ENCODE peak calls at places on chromosomes 13 and 19, in ten cellular contexts. Y is activated CD4-positive, alpha-beta T cell treated with anti-CD3 and anti-CD28 coated beads, Interleukin-2, amount 50 U/mL, for 24 hours; J is EH; I is GM12865; E is aorta; X is HTR-8/SVneo; R is omental fat pad; K is GM04503; F is B cell; H is activated gamma-delta T cell treated with Interleukin-2 at 50 U/mL for 16 hours. M is an unnamed sample.

GRCh38 chr13:113759525-113760137 is 605 bp downstream of the TMEM255B start:
- DNase-seq in Y (no peak), R (no peak), F (no peak), E (peak), X (peak), H (no peak), J (no peak), I (no peak), K (no peak), M (no peak)

GRCh38 chr19:48842744-48843162 is 6.5 kb upstream of the HSD17B14 start:
- DNase-seq in J (peak), Y (peak), H (peak), X (peak), R (no peak), F (peak), E (no peak), K (no peak), I (peak), M (peak)

GRCh38 chr19:674282-675151 is 1.7 kb upstream of the FSTL3 start:
- DNase-seq in E (no peak), F (no peak), J (no peak), R (no peak), Y (no peak), X (no peak), I (peak), K (no peak), H (no peak), M (no peak)

GRCh38 chr13:78604782-78605611 is 1.6 kb upstream of the POU4F1 start:
- DNase-seq in F (no peak), J (no peak), I (no peak), R (no peak), E (no peak), X (peak), K (no peak), H (no peak), Y (no peak), M (peak)

GRCh38 chr19:6736169-6736916 is 1.0 kb downstream of the GPR108 start:
- DNase-seq in Y (peak), X (peak), E (peak), I (peak), J (peak), K (no peak), R (no peak), F (peak), H (peak), M (no peak)

GRCh38 chr19:47826800-47827199 is 5.1 kb downstream of the CRX start:
- DNase-seq in Y (no peak), J (no peak), I (no peak), K (no peak), X (no peak), E (peak), F (no peak), H (no peak), R (no peak), M (no peak)

GRCh38 chr19:33052352-33052972 is 12.2 kb downstream of the RHPN2 start:
- DNase-seq in I (no peak), Y (no peak), K (no peak), H (no peak), J (peak), X (peak), R (no peak), F (no peak), E (no peak), M (no peak)

GRCh38 chr13:33487575-33488243 is 202.2 kb upstream of the STARD13 start:
- DNase-seq in K (no peak), H (no peak), X (no peak), F (no peak), E (no peak), I (peak), Y (no peak), R (no peak), J (peak), M (no peak)

GRCh38 chr19:29285878-29286277 is 72.9 kb upstream of the UQCRFS1 start:
- DNase-seq in E (no peak), X (no peak), J (no peak), R (no peak), Y (no peak), F (no peak), I (no peak), K (no peak), H (no peak), M (peak)

GRCh38 chr19:54458648-54459281 is 4.8 kb downstream of the LENG9 start:
- DNase-seq in I (no peak), F (no peak), K (no peak), H (no peak), Y (no peak), E (peak), R (no peak), X (no peak), J (no peak), M (no peak)

GRCh38 chr19:49930483-49931011 is 1.2 kb upstream of the NUP62 start:
- DNase-seq in Y (no peak), F (no peak), I (no peak), E (peak), K (no peak), H (no peak), J (peak), X (no peak), R (no peak), M (no peak)

GRCh38 chr19:58305932-58306323 is 751 bp downstream of the ERVK3-1 start:
- DNase-seq in R (no peak), K (no peak), X (no peak), J (no peak), I (peak), E (no peak), F (no peak), Y (no peak), H (no peak), M (no peak)

GRCh38 chr13:23794267-23795161 is 94.7 kb downstream of the MIPEP start:
- DNase-seq in I (peak), K (peak), F (no peak), J (peak), E (no peak), H (no peak), R (no peak), X (peak), Y (no peak), M (no peak)

GRCh38 chr19:20351244-20351643 is 184.2 kb downstream of the ZNF486 start:
- DNase-seq in J (no peak), R (no peak), K (no peak), Y (no peak), E (no peak), X (no peak), I (no peak), H (no peak), F (no peak), M (no peak)

GRCh38 chr19:16609511-16609910 is 18.5 kb downstream of the MED26 start:
- DNase-seq in J (no peak), I (no peak), R (no peak), H (no peak), X (no peak), K (no peak), E (no peak), Y (no peak), F (no peak), M (no peak)

GRCh38 chr13:112690242-112690943 is 555 bp downstream of the ATP11A start:
- DNase-seq in F (no peak), X (peak), I (peak), J (peak), H (no peak), R (no peak), Y (no peak), K (no peak), E (peak), M (peak)

GRCh38 chr13:66689037-66689619 is 541.0 kb downstream of the PCDH9 start:
- DNase-seq in K (no peak), H (no peak), J (no peak), F (no peak), X (no peak), R (no peak), I (no peak), Y (no peak), E (no peak), M (no peak)

GRCh38 chr19:2691951-2692350 is 10.5 kb downstream of the GNG7 start:
- DNase-seq in H (no peak), F (no peak), J (no peak), K (no peak), Y (no peak), X (no peak), E (no peak), R (no peak), I (no peak), M (no peak)

GRCh38 chr19:10881403-10882107 is 10.2 kb downstream of the CARM1 start:
- DNase-seq in F (no peak), I (no peak), Y (no peak), J (no peak), X (no peak), K (no peak), E (no peak), H (no peak), R (no peak), M (no peak)

GRCh38 chr13:53340505-53341143 is 312.0 kb downstream of the OLFM4 start:
- DNase-seq in Y (no peak), F (no peak), K (no peak), R (no peak), X (no peak), I (no peak), H (no peak), J (no peak), E (no peak), M (no peak)

GRCh38 chr13:63882052-63882451 is 2466.4 kb upstream of the PCDH20 start:
- DNase-seq in J (no peak), F (no peak), Y (no peak), K (no peak), H (no peak), E (no peak), R (no peak), X (no peak), I (no peak), M (no peak)

GRCh38 chr19:14112809-14113385 is 4.7 kb downstream of the PRKACA start:
- DNase-seq in J (peak), H (no peak), K (no peak), R (no peak), Y (no peak), E (peak), I (no peak), X (no peak), F (no peak), M (no peak)